ENCODE peak calls at places on chromosomes 4 and X, in four cellular contexts. L is Right ventricle myocardium superior, A is Caki2, D is glomerular endothelial cell. B is an unnamed sample.

GRCh38 chrX:69021095-69021494 is 144.2 kb downstream of the PJA1 start:
- DNase-seq in L (no peak), A (no peak), D (no peak), B (no peak)

GRCh38 chrX:27728291-27728690 is 79.5 kb upstream of the MAGEB10 start:
- DNase-seq in L (no peak), A (no peak), D (peak), B (no peak)

GRCh38 chrX:45324941-45325340 is 124.3 kb upstream of the DIPK2B start:
- DNase-seq in L (no peak), A (no peak), D (peak), B (no peak)

GRCh38 chrX:150693782-150694574 is 782 bp downstream of the MTMR1 start:
- DNase-seq in L (peak), A (peak), D (no peak), B (peak)

GRCh38 chr4:136670265-136670664 is 862.0 kb downstream of the PCDH18 start:
- DNase-seq in L (no peak), A (no peak), D (no peak), B (no peak)

GRCh38 chr4:81724925-81725329 is 253.2 kb upstream of the RASGEF1B start:
- DNase-seq in L (peak), A (peak), D (no peak), B (peak)

GRCh38 chrX:68685722-68686683 is 38.5 kb downstream of the STARD8 start:
- DNase-seq in L (peak), A (no peak), D (no peak), B (peak)

GRCh38 chr4:40998680-40999358 is 215.5 kb downstream of the APBB2 start:
- DNase-seq in L (no peak), A (no peak), D (no peak), B (no peak)

GRCh38 chrX:15790766-15791380 is 589 bp downstream of the ZRSR2 start:
- DNase-seq in L (no peak), A (no peak), D (no peak), B (no peak)

GRCh38 chrX:32530802-32531403 is 680.4 kb downstream of the DMD start:
- DNase-seq in L (no peak), A (peak), D (peak), B (peak)

GRCh38 chrX:41441934-41442823 is 5.0 kb upstream of the NYX start:
- DNase-seq in L (peak), A (peak), D (no peak), B (peak)

GRCh38 chr4:114180481-114180880 is 201.0 kb upstream of the ARSJ start:
- DNase-seq in L (peak), A (peak), D (peak), B (peak)

GRCh38 chrX:47879447-47879846 is 42.7 kb downstream of the ZNF81 start:
- DNase-seq in L (no peak), A (no peak), D (no peak), B (no peak)

GRCh38 chr4:168021666-168022065 is 70.7 kb upstream of the ANXA10 start:
- DNase-seq in L (no peak), A (no peak), D (no peak), B (no peak)

GRCh38 chr4:88866862-88867550 is 169.4 kb upstream of the NAP1L5 start:
- DNase-seq in L (no peak), A (no peak), D (peak), B (no peak)

GRCh38 chr4:169398294-169398693 is 127.5 kb upstream of the SH3RF1 start:
- DNase-seq in L (no peak), A (no peak), D (peak), B (no peak)

GRCh38 chr4:80124246-80125211 is 51.5 kb upstream of the ANTXR2 start:
- DNase-seq in L (no peak), A (no peak), D (no peak), B (no peak)

GRCh38 chr4:1234296-1234695 is 14.6 kb downstream of the CTBP1 start:
- DNase-seq in L (peak), A (no peak), D (no peak), B (no peak)

GRCh38 chr4:184437988-184438774 is 36.2 kb downstream of the IRF2 start:
- DNase-seq in L (no peak), A (no peak), D (no peak), B (no peak)

GRCh38 chrX:71911023-71911730 is 532 bp downstream of the NHSL2 start:
- DNase-seq in L (peak), A (peak), D (no peak), B (no peak)

GRCh38 chr4:107825072-107825789 is 499 bp downstream of the SGMS2 start:
- DNase-seq in L (no peak), A (peak), D (no peak), B (no peak)

GRCh38 chrX:63657821-63658220 is 127.2 kb downstream of the ARHGEF9 start:
- DNase-seq in L (peak), A (no peak), D (no peak), B (peak)

GRCh38 chrX:15146515-15146914 is 123.4 kb downstream of the ASB9 start:
- DNase-seq in L (no peak), A (no peak), D (no peak), B (no peak)

GRCh38 chr4:135201081-135201480 is 999.5 kb upstream of the PABPC4L start:
- DNase-seq in L (no peak), A (no peak), D (no peak), B (no peak)

GRCh38 chr4:128427832-128428366 is 140.3 kb upstream of the PGRMC2 start:
- DNase-seq in L (no peak), A (peak), D (peak), B (no peak)

GRCh38 chrX:138026211-138026610 is 460.3 kb downstream of the ZIC3 start:
- DNase-seq in L (no peak), A (peak), D (no peak), B (no peak)

GRCh38 chrX:41009816-41010187 is 75.4 kb upstream of the USP9X start:
- DNase-seq in L (no peak), A (no peak), D (no peak), B (no peak)

GRCh38 chr4:2402941-2403340 is 15.5 kb downstream of the ZFYVE28 start:
- DNase-seq in L (no peak), A (no peak), D (no peak), B (peak)

GRCh38 chr4:665381-665750 is 8.7 kb downstream of the ATP5ME start:
- DNase-seq in L (peak), A (no peak), D (no peak), B (no peak)

GRCh38 chrX:127732709-127733108 is 319.5 kb downstream of the ACTRT1 start:
- DNase-seq in L (no peak), A (no peak), D (no peak), B (no peak)

GRCh38 chr4:156609421-156609820 is 362.2 kb downstream of the PDGFC start:
- DNase-seq in L (peak), A (no peak), D (no peak), B (no peak)

GRCh38 chr4:169270156-169270809 is 473 bp downstream of the SH3RF1 start:
- DNase-seq in L (peak), A (no peak), D (no peak), B (peak)

GRCh38 chrX:85084770-85085393 is 81.2 kb downstream of the APOOL start:
- DNase-seq in L (no peak), A (no peak), D (peak), B (peak)

GRCh38 chrX:18619288-18619687 is 52.6 kb downstream of the RS1 start:
- DNase-seq in L (no peak), A (no peak), D (no peak), B (no peak)

GRCh38 chr4:173990126-173990878 is 293.2 kb downstream of the FBXO8 start:
- DNase-seq in L (no peak), A (no peak), D (no peak), B (no peak)

GRCh38 chrX:150298841-150299551 is 64.1 kb upstream of the MAMLD1 start:
- DNase-seq in L (no peak), A (no peak), D (no peak), B (no peak)

GRCh38 chr4:41957634-41958033 is 22.4 kb downstream of the TMEM33 start:
- DNase-seq in L (no peak), A (no peak), D (no peak), B (no peak)